ENCODE peak calls at places on chromosomes 11 and 22, in six cellular contexts. B is BJ, Q is OCI-LY7, P is heart right ventricle, K is fibroblast of mammary gland, L is AG09319. V is an unnamed sample.
A peak's percentile ranks its signal among the peaks of the same experiment; 100 is the strongest.

GRCh38 chr11:31699066-31699465 is 112.1 kb downstream of the PAX6 start:
- DNase-seq in B (no peak), Q (no peak), P (no peak), K (no peak), L (no peak), V (no peak)

GRCh38 chr11:2099523-2100316 is 39.5 kb downstream of the IGF2 start:
- DNase-seq in B (no peak), Q (no peak), P (no peak), K (no peak), L (no peak), V (no peak)

GRCh38 chr11:68383976-68384501 is 71.6 kb downstream of the LRP5 start:
- DNase-seq in B (no peak), Q (peak; percentile 56), P (peak; percentile 75), K (peak; percentile 35), L (no peak), V (peak; percentile 80)

GRCh38 chr11:109815529-109816105 is 277.6 kb upstream of the ZC3H12C start:
- DNase-seq in B (no peak), Q (no peak), P (no peak), K (no peak), L (no peak), V (no peak)

GRCh38 chr11:8209208-8209807 is 40.5 kb upstream of the RIC3 start:
- DNase-seq in B (no peak), Q (no peak), P (no peak), K (no peak), L (no peak), V (peak; percentile 60)

GRCh38 chr11:118430956-118431355 is 5.3 kb upstream of the KMT2A start:
- DNase-seq in B (no peak), Q (no peak), P (no peak), K (no peak), L (no peak), V (no peak)

GRCh38 chr11:77084581-77085191 is 17.9 kb downstream of the CAPN5 start:
- DNase-seq in B (no peak), Q (no peak), P (no peak), K (no peak), L (no peak), V (no peak)

GRCh38 chr22:44360686-44361381 is 48.1 kb upstream of the SHISAL1 start:
- DNase-seq in B (peak; percentile 78), Q (no peak), P (no peak), K (peak; percentile 64), L (peak; percentile 93), V (no peak)

GRCh38 chr11:2691991-2692841 is 7.6 kb downstream of the KCNQ1OT1 start:
- DNase-seq in B (no peak), Q (peak; percentile 45), P (no peak), K (no peak), L (no peak), V (no peak)

GRCh38 chr11:118437736-118438125 is 1.4 kb downstream of the KMT2A start:
- DNase-seq in B (no peak), Q (peak; percentile 48), P (peak; percentile 11), K (peak; percentile 12), L (no peak), V (no peak)

GRCh38 chr22:31917227-31917921 is 27.0 kb upstream of the YWHAH start:
- DNase-seq in B (no peak), Q (peak; percentile 58), P (peak; percentile 20), K (no peak), L (no peak), V (peak; percentile 67)

GRCh38 chr11:34184505-34185015 is 79.1 kb downstream of the NAT10 start:
- DNase-seq in B (no peak), Q (no peak), P (no peak), K (no peak), L (no peak), V (no peak)

GRCh38 chr22:41256898-41257260 is 16.1 kb upstream of the CHADL start:
- DNase-seq in B (no peak), Q (no peak), P (no peak), K (no peak), L (no peak), V (no peak)

GRCh38 chr11:75834728-75835127 is 19.7 kb downstream of the UVRAG start:
- DNase-seq in B (no peak), Q (no peak), P (no peak), K (no peak), L (no peak), V (no peak)

GRCh38 chr11:13928566-13929251 is 33.8 kb upstream of the SPON1 start:
- DNase-seq in B (peak; percentile 37), Q (peak; percentile 84), P (no peak), K (peak; percentile 85), L (peak; percentile 49), V (no peak)

GRCh38 chr11:131370901-131371790 is 731 bp downstream of the NTM start:
- DNase-seq in B (no peak), Q (no peak), P (no peak), K (no peak), L (no peak), V (no peak)

GRCh38 chr11:131373326-131373725 is 2.9 kb downstream of the NTM start:
- DNase-seq in B (no peak), Q (no peak), P (no peak), K (no peak), L (no peak), V (no peak)

GRCh38 chr11:131372243-131372930 is 2.0 kb downstream of the NTM start:
- DNase-seq in B (no peak), Q (no peak), P (no peak), K (no peak), L (no peak), V (no peak)

GRCh38 chr11:131370090-131370751 is at the start of gene NTM:
- DNase-seq in B (no peak), Q (no peak), P (peak; percentile 69), K (peak; percentile 62), L (peak; percentile 18), V (no peak)

DNA sequence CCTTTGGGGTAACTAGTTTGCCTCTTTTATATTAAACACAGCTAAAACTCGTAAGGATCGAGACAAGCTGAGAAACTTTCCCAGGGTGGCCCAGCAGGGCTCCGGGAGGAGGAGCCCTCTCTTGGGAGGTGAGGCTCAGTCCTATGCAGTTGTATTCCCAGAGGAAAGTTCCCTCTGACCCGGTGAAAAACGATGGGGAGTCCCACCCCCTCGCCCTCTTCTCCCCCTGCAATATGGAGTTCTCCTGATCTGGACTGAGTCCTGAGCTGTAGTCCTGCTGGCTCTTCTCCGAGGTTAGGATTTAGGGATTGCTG is 1.3 kb downstream of the NTM start:
- DNase-seq in B (no peak), Q (no peak), P (no peak), K (no peak), L (no peak), V (no peak)
- TF ChIP-seq CTCF in B (no peak), Q (no peak), P (no peak), K (no peak), L (no peak), V (no peak)

GRCh38 chr11:838441-839279 is 3.7 kb downstream of the POLR2L start:
- DNase-seq in B (no peak), Q (no peak), P (no peak), K (no peak), L (no peak), V (no peak)
- TF ChIP-seq CTCF in B (peak; percentile 31), Q (no peak), P (peak; percentile 22), K (peak; percentile 31), L (peak; percentile 21), V (peak; percentile 2)

DNA sequence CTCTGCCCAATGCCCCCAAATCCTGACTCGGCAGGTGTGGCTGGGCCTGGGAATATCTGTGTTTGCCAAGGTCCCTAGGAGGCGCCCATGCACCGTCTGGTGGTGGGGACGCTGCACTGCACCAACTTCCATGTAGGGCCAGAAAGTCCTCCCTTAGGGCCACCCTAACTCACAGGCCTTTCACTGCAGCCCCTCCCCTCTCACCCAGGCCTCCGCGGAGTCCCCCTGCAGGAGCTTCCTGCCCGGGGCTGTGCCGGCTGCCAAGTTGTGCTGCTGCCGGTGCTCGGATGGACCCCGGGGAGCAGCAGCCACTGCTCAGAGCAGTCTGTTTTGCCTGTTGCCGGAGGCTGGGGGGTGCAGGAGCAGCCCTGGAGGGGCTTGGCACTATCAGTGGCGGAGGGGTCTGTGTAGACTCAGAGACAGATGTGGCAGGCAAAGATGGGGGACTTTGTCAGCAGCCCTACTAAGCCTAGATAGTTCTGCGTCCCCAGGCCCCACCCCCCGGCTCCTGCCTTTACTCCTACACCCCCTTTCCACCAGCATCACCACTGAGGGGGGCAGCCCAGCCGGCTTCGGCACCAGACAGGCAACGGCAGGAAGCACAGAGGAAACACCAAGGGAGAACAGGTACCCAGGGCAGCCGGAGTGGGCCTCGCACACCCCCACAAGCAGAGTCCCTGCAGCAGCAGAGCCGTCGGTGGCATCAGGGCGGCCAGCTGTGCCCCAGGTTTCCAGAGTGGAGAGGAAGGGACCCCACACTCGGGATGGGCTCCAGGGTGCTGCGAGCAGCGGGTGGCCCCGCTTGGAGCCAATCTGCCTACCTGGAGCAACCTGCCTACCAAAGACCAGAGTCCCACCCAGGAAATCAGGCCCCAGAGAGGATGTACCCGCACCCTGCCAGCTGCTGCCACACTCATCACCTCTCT is 124.3 kb downstream of the TRIM29 start:
- DNase-seq in B (no peak), Q (peak; percentile 5), P (peak; percentile 42), K (peak; percentile 25), L (no peak), V (peak; percentile 67)
- TF ChIP-seq CTCF in B (peak; percentile 51), Q (peak; percentile 60), P (peak; percentile 73), K (peak; percentile 62), L (peak; percentile 41), V (peak; percentile 61)

GRCh38 chr22:49992921-49993648 is 19.5 kb downstream of the IL17REL start:
- DNase-seq in B (no peak), Q (peak; percentile 74), P (peak; percentile 54), K (peak; percentile 47), L (no peak), V (peak; percentile 88)
- TF ChIP-seq CTCF in B (peak; percentile 85), Q (peak; percentile 80), P (peak; percentile 77), K (peak; percentile 64), L (peak; percentile 81), V (peak; percentile 93)

GRCh38 chr11:5452712-5453111 is 3.6 kb downstream of the OR51I2 start:
- DNase-seq in B (no peak), Q (no peak), P (no peak), K (no peak), L (no peak), V (no peak)

GRCh38 chr11:5443835-5444393 is 2.6 kb upstream of the OR51I1 start:
- DNase-seq in B (no peak), Q (no peak), P (no peak), K (no peak), L (no peak), V (no peak)

GRCh38 chr11:5449023-5449422 is at the start of gene OR51I2:
- DNase-seq in B (no peak), Q (no peak), P (no peak), K (no peak), L (no peak), V (no peak)

GRCh38 chr11:5449432-5449831 is 309 bp downstream of the OR51I2 start:
- DNase-seq in B (no peak), Q (no peak), P (no peak), K (no peak), L (no peak), V (no peak)
- TF ChIP-seq CTCF in B (no peak), Q (no peak), P (no peak), K (no peak), L (no peak), V (no peak)